ENCODE peak calls at places on chromosomes 3 and 15, in seven cellular contexts. K, Z, M, O, R, L and D are unnamed samples.
A peak's percentile ranks its signal among the peaks of the same experiment; 100 is the strongest.

GRCh38 chr3:13508496-13508895 is 28.4 kb downstream of the HDAC11 start:
- DNase-seq in M (no peak), O (no peak), R (no peak), Z (no peak), K (no peak), L (no peak), D (no peak)

GRCh38 chr15:57036352-57036751 is 117.9 kb downstream of the TCF12 start:
- DNase-seq in R (no peak), Z (no peak), K (no peak), L (no peak), M (no peak), O (no peak), D (no peak)

GRCh38 chr15:64857421-64857820 is 15.7 kb downstream of the PLEKHO2 start:
- DNase-seq in O (no peak), K (no peak), M (no peak), L (no peak), R (no peak), Z (no peak), D (no peak)

GRCh38 chr3:118889691-118890090 is 145.0 kb downstream of the IGSF11 start:
- DNase-seq in M (no peak), R (no peak), O (no peak), K (no peak), Z (no peak), L (no peak), D (no peak)

GRCh38 chr15:58472221-58472620 is 40.4 kb downstream of the LIPC start:
- DNase-seq in L (no peak), K (no peak), M (no peak), Z (no peak), O (no peak), R (no peak), D (no peak)

GRCh38 chr15:56968821-56969220 is 50.4 kb downstream of the TCF12 start:
- DNase-seq in O (no peak), L (no peak), R (no peak), M (no peak), Z (no peak), K (no peak), D (no peak)

GRCh38 chr3:81998139-81998755 is 236.8 kb upstream of the GBE1 start:
- DNase-seq in M (no peak), R (no peak), O (no peak), Z (peak; percentile 78), K (peak; percentile 12), L (peak; percentile 28), D (no peak)

GRCh38 chr3:192869131-192870027 is 48.3 kb downstream of the MB21D2 start:
- DNase-seq in Z (peak; percentile 79), K (no peak), R (no peak), O (no peak), L (no peak), M (no peak), D (no peak)

GRCh38 chr15:28003302-28004037 is 95.6 kb downstream of the OCA2 start:
- DNase-seq in L (no peak), Z (no peak), K (no peak), O (no peak), M (no peak), R (peak; percentile 8), D (no peak)

GRCh38 chr15:81303241-81304225 is 20.4 kb downstream of the STARD5 start:
- DNase-seq in L (no peak), O (no peak), R (no peak), K (no peak), M (no peak), Z (no peak), D (no peak)

GRCh38 chr3:137792633-137793271 is 28.6 kb downstream of the SOX14 start:
- DNase-seq in K (peak; percentile 54), R (no peak), L (peak; percentile 56), Z (peak; percentile 62), M (no peak), O (peak; percentile 10), D (no peak)

GRCh38 chr3:170634663-170635096 is 48.8 kb upstream of the SLC7A14 start:
- DNase-seq in R (no peak), K (no peak), O (peak; percentile 4), L (no peak), M (no peak), Z (no peak), D (no peak)

GRCh38 chr15:36960947-36961227 is 139.5 kb downstream of the MEIS2 start:
- DNase-seq in M (no peak), O (no peak), K (no peak), Z (no peak), R (no peak), L (no peak), D (no peak)

GRCh38 chr3:3798641-3799113 is 554 bp upstream of the LRRN1 start:
- DNase-seq in O (peak; percentile 13), K (peak; percentile 10), L (peak; percentile 49), Z (no peak), M (peak; percentile 26), R (peak; percentile 24), D (no peak)

GRCh38 chr3:50423543-50423942 is 64.2 kb upstream of the TMEM115 start:
- DNase-seq in K (no peak), R (no peak), M (peak; percentile 83), Z (no peak), O (peak; percentile 31), L (no peak), D (no peak)

GRCh38 chr15:71202712-71203111 is 87.4 kb downstream of the THSD4 start:
- DNase-seq in R (no peak), Z (peak; percentile 5), M (no peak), L (no peak), K (no peak), O (no peak), D (no peak)

GRCh38 chr3:128745742-128746141 is 19.8 kb downstream of the RAB7A start:
- DNase-seq in O (no peak), K (no peak), M (no peak), L (no peak), Z (no peak), R (no peak), D (no peak)
- TF ChIP-seq CTCF in O (no peak), K (no peak), M (no peak), L (no peak), Z (no peak), R (no peak), D (no peak)

GRCh38 chr3:66642015-66642414 is 141.2 kb upstream of the LRIG1 start:
- DNase-seq in K (no peak), Z (no peak), R (peak; percentile 34), O (peak; percentile 22), M (no peak), L (peak; percentile 23), D (no peak)

GRCh38 chr3:66642484-66642883 is 141.7 kb upstream of the LRIG1 start:
- DNase-seq in R (no peak), L (peak; percentile 25), O (no peak), M (no peak), K (no peak), Z (no peak), D (no peak)

GRCh38 chr3:66639794-66640356 is 139.1 kb upstream of the LRIG1 start:
- DNase-seq in L (no peak), K (no peak), Z (no peak), O (no peak), R (no peak), M (no peak), D (no peak)

GRCh38 chr3:66648975-66649374 is 148.2 kb upstream of the LRIG1 start:
- DNase-seq in R (no peak), M (no peak), O (no peak), L (no peak), K (no peak), Z (no peak), D (no peak)

GRCh38 chr3:66644549-66644948 is 143.7 kb upstream of the LRIG1 start:
- DNase-seq in R (no peak), L (no peak), K (no peak), M (no peak), O (no peak), Z (no peak), D (no peak)
- H3K36me3 ChIP-seq in R (no peaks in the 10 kb centered on the region), L (no peaks in the 10 kb centered on the region), K (no peaks in the 10 kb centered on the region), M (no peaks in the 10 kb centered on the region), O (no peaks in the 10 kb centered on the region), Z (no peaks in the 10 kb centered on the region), D (no peaks in the 10 kb centered on the region)

DNA sequence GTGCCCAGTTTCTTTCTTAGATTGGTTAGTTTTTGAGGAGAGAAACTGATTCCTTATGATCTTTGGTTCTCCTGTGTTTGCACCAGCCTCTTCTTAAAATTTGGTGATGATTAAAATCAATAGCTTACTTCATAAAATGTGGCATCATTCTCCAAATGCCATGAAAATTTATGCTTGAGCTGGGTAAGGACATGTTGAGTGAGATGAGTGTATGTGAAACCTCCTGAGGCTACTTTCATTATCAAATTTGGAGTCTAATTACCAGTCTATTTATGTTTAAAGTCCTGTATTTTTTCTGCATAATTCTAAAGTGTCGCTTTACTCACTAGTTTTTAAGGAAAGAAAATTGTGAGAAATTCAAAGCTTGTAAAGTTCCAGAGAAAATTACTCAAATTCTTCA is 102.1 kb downstream of the DIPK2A start:
- DNase-seq in R (no peak), O (no peak), L (no peak), M (no peak), K (no peak), Z (no peak), D (no peak)
- H3K4me3 ChIP-seq in R (no peak overlapping the region), O (no peak overlapping the region), L (no peak overlapping the region), M (no peak overlapping the region), K (no peak overlapping the region), Z (no peak overlapping the region), D (no peak overlapping the region)

GRCh38 chr3:157064402-157064801 is 95.5 kb downstream of the CCNL1 start:
- DNase-seq in M (no peak), Z (peak; percentile 47), O (peak; percentile 41), L (no peak), R (no peak), K (no peak), D (no peak)

GRCh38 chr3:157069406-157069805 is 90.5 kb downstream of the CCNL1 start:
- DNase-seq in K (no peak), O (no peak), M (no peak), L (no peak), R (no peak), Z (no peak), D (no peak)

GRCh38 chr3:157066335-157067071 is 93.4 kb downstream of the CCNL1 start:
- DNase-seq in R (no peak), O (no peak), Z (no peak), M (no peak), L (no peak), K (no peak), D (no peak)

GRCh38 chr3:157065201-157065600 is 94.7 kb downstream of the CCNL1 start:
- DNase-seq in Z (no peak), K (no peak), M (no peak), O (no peak), L (no peak), R (no peak), D (no peak)

GRCh38 chr3:157067114-157067513 is 92.8 kb downstream of the CCNL1 start:
- DNase-seq in Z (no peak), L (no peak), K (no peak), M (no peak), O (no peak), R (no peak), D (no peak)
- TF ChIP-seq CTCF in Z (no peak), L (no peak), K (no peak), M (no peak), O (no peak), R (no peak), D (no peak)